ENCODE peak calls at places on chromosomes 4 and X, in four cellular contexts. One of them, this sample, is unnamed.

GRCh38 chr4:53730431-53730830 is 139.1 kb upstream of the LNX1 start:
- DNase-seq in GM23338: no peak
- DNase-seq in A549: no peak
- DNase-seq in HepG2: no peak
- DNase-seq in this sample: no peak

GRCh38 chr4:2933566-2934076 is 29.6 kb downstream of the NOP14 start:
- DNase-seq in GM23338: no peak
- DNase-seq in HepG2: no peak
- DNase-seq in A549: no peak
- DNase-seq in this sample: no peak

GRCh38 chr4:41787931-41788330 is 39.4 kb upstream of the PHOX2B start:
- DNase-seq in A549: no peak
- DNase-seq in GM23338: no peak
- DNase-seq in HepG2: no peak
- DNase-seq in this sample: no peak

GRCh38 chrX:22300130-22300529 is 27.4 kb downstream of the CBLL2 start:
- DNase-seq in HepG2: no peak
- DNase-seq in GM23338: no peak
- DNase-seq in A549: peak
- DNase-seq in this sample: no peak

GRCh38 chrX:85052636-85053343 is 49.1 kb downstream of the APOOL start:
- DNase-seq in A549: peak
- DNase-seq in HepG2: no peak
- DNase-seq in GM23338: no peak
- DNase-seq in this sample: no peak

GRCh38 chr4:150126880-150127236 is 48.6 kb downstream of the DCLK2 start:
- DNase-seq in A549: no peak
- DNase-seq in HepG2: no peak
- DNase-seq in GM23338: no peak
- DNase-seq in this sample: peak

GRCh38 chr4:186192068-186192751 is 843 bp downstream of the CYP4V2 start:
- DNase-seq in HepG2: peak
- DNase-seq in GM23338: peak
- DNase-seq in A549: no peak
- DNase-seq in this sample: no peak

GRCh38 chr4:176611351-176611750 is 181.4 kb downstream of the VEGFC start:
- DNase-seq in HepG2: no peak
- DNase-seq in A549: no peak
- DNase-seq in GM23338: no peak
- DNase-seq in this sample: no peak

GRCh38 chr4:40621592-40622512 is 7.8 kb downstream of the RBM47 start:
- DNase-seq in A549: peak
- DNase-seq in GM23338: peak
- DNase-seq in HepG2: peak
- DNase-seq in this sample: peak

GRCh38 chr4:13705521-13706035 is 78.1 kb upstream of the BOD1L1 start:
- DNase-seq in GM23338: peak
- DNase-seq in HepG2: no peak
- DNase-seq in A549: no peak
- DNase-seq in this sample: no peak

GRCh38 chr4:164337219-164337944 is 416.5 kb upstream of the SMIM31 start:
- DNase-seq in HepG2: no peak
- DNase-seq in GM23338: peak
- DNase-seq in A549: no peak
- DNase-seq in this sample: no peak

GRCh38 chr4:1777822-1778641 is 15.1 kb upstream of the FGFR3 start:
- DNase-seq in HepG2: peak
- DNase-seq in GM23338: peak
- DNase-seq in A549: peak
- DNase-seq in this sample: no peak

GRCh38 chr4:81724925-81725329 is 253.2 kb upstream of the RASGEF1B start:
- DNase-seq in HepG2: peak
- DNase-seq in A549: no peak
- DNase-seq in GM23338: no peak
- DNase-seq in this sample: peak

GRCh38 chrX:65545456-65545855 is 10.9 kb upstream of the LAS1L start:
- DNase-seq in A549: no peak
- DNase-seq in HepG2: no peak
- DNase-seq in GM23338: no peak
- DNase-seq in this sample: no peak

DNA sequence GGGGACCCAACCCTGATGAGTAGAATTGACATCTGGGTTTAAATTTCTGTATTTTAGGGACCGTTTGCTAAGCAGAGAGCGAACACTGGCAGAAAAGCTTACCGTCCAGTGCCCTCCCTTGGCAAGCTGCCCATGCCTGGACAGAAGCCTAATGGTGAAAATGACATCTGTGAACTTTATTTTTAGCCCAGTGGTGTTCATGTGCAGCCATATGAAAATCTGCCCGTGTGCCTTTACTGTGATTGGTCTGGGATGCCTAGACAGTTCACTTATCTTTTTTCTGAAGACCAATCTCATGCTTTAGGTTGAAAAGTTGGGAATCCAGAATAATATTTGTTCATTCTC is 1.1 kb downstream of the STBD1 start:
- DNase-seq in A549: no peak
- DNase-seq in HepG2: no peak
- DNase-seq in GM23338: no peak
- DNase-seq in this sample: no peak
- TF ChIP-seq JUNB in A549: no peak
- TF ChIP-seq JUNB in HepG2: no peak
- TF ChIP-seq JUNB in GM23338: no peak
- TF ChIP-seq JUNB in this sample: no peak

DNA sequence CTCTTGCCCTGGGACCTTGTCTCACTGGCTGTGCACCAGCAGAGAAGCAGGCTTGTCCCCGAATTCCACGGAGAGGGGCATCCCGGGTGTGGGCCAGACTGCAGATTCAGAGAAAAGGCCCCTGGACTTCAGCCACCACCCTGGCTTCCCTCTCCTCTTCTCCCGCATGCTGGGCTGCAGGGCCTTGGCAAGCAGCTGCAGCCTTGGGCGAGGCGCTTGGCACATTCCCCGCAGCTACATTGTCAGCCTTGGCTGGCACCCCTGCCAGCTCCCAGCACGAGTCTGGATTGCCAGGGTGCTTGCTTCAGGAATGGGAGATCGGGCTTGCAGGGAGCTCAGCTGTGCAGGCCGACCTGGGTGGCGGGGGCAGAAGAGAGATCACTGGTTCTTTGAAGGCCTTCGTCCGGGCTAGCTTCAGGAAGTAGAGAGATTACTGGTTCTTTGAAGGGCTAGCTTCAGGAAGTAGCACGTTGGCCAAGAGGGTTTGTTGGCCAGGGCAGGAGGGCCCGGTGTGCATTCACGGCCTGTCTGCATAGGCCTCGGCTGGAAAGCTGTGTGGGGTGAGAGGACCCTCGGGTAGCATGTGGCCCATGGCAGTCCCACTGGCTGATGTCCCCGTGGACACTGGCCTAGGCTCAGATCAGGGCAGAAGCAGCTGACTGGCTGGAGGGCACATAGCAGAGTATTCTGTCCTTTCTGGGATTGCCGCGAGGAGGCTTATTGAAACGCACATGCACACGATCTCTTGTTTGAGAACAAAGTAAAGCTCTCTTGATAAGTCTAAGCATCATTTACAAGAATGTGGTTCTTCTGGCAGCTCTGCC is 2.7 kb downstream of the ABCD1 start:
- DNase-seq in HepG2: peak
- DNase-seq in GM23338: no peak
- DNase-seq in A549: no peak
- DNase-seq in this sample: no peak
- TF ChIP-seq JUNB in HepG2: no peak
- TF ChIP-seq JUNB in GM23338: no peak
- TF ChIP-seq JUNB in A549: no peak
- TF ChIP-seq JUNB in this sample: no peak

GRCh38 chr4:152936446-152937279 is 540 bp downstream of the FHDC1 start:
- DNase-seq in HepG2: no peak
- DNase-seq in GM23338: peak
- DNase-seq in A549: peak
- DNase-seq in this sample: no peak
- TF ChIP-seq JUNB in HepG2: no peak
- TF ChIP-seq JUNB in GM23338: no peak
- TF ChIP-seq JUNB in A549: no peak
- TF ChIP-seq JUNB in this sample: no peak

GRCh38 chr4:36824682-36825081 is 419.9 kb upstream of the NWD2 start:
- DNase-seq in HepG2: no peak
- DNase-seq in A549: no peak
- DNase-seq in GM23338: peak
- DNase-seq in this sample: no peak
- TF ChIP-seq JUNB in HepG2: no peak
- TF ChIP-seq JUNB in A549: no peak
- TF ChIP-seq JUNB in GM23338: no peak
- TF ChIP-seq JUNB in this sample: no peak

GRCh38 chr4:39305902-39306677 is 60.1 kb downstream of the RFC1 start:
- DNase-seq in A549: no peak
- DNase-seq in HepG2: no peak
- DNase-seq in GM23338: no peak
- DNase-seq in this sample: no peak
- TF ChIP-seq JUNB in A549: no peak
- TF ChIP-seq JUNB in HepG2: no peak
- TF ChIP-seq JUNB in GM23338: no peak
- TF ChIP-seq JUNB in this sample: no peak

GRCh38 chrX:123324628-123325027 is 140.6 kb downstream of the GRIA3 start:
- DNase-seq in HepG2: no peak
- DNase-seq in A549: no peak
- DNase-seq in GM23338: no peak
- DNase-seq in this sample: no peak
- TF ChIP-seq JUNB in HepG2: no peak
- TF ChIP-seq JUNB in A549: no peak
- TF ChIP-seq JUNB in GM23338: no peak
- TF ChIP-seq JUNB in this sample: peak

GRCh38 chr4:159060161-159060560 is 42.7 kb upstream of the RAPGEF2 start:
- DNase-seq in HepG2: no peak
- DNase-seq in GM23338: no peak
- DNase-seq in A549: no peak
- DNase-seq in this sample: no peak
- TF ChIP-seq JUNB in HepG2: no peak
- TF ChIP-seq JUNB in GM23338: no peak
- TF ChIP-seq JUNB in A549: no peak
- TF ChIP-seq JUNB in this sample: no peak